ENCODE peak calls at places on chromosomes 1 and 21, in six cellular contexts. Z is H9; O is stomach; Y is effector memory CD4-positive, alpha-beta T cell; K is ovary; U is DND-41. H is an unnamed sample. For H3K9me3 and H3K4me1, the result is how much of the 10 kb centered on the place peaks cover.

GRCh38 chr21:28439852-28440251 is 552.8 kb downstream of the LTN1 start:
- DNase-seq in Z (no peak), O (no peak), Y (no peak), K (no peak), U (no peak), H (no peak)

GRCh38 chr1:240663160-240663879 is 51.4 kb upstream of the GREM2 start:
- DNase-seq in Z (no peak), O (no peak), Y (no peak), K (no peak), U (no peak), H (no peak)

GRCh38 chr1:19483261-19483660 is 2.1 kb downstream of the CAPZB start:
- DNase-seq in Z (no peak), O (no peak), Y (no peak), K (no peak), U (no peak), H (peak)

GRCh38 chr1:196160066-196160795 is 448.0 kb downstream of the KCNT2 start:
- DNase-seq in Z (no peak), O (no peak), Y (no peak), K (no peak), U (no peak), H (no peak)

GRCh38 chr1:27575861-27576331 is 28.0 kb downstream of the AHDC1 start:
- DNase-seq in Z (peak), O (peak), Y (no peak), K (peak), U (no peak), H (no peak)

GRCh38 chr1:109482796-109483638 is 688 bp upstream of the ATXN7L2 start:
- DNase-seq in Z (no peak), O (no peak), Y (peak), K (peak), U (no peak), H (no peak)

GRCh38 chr1:115430717-115431116 is 92.7 kb upstream of the NGF start:
- DNase-seq in Z (no peak), O (no peak), Y (no peak), K (no peak), U (no peak), H (no peak)

GRCh38 chr1:204354579-204354978 is 5.2 kb downstream of the PLEKHA6 start:
- DNase-seq in Z (no peak), O (no peak), Y (no peak), K (no peak), U (no peak), H (no peak)

GRCh38 chr21:38505654-38506523 is 7.6 kb upstream of the ERG start:
- DNase-seq in Z (peak), O (no peak), Y (no peak), K (no peak), U (peak), H (peak)

GRCh38 chr1:209041936-209042335 is 541.6 kb upstream of the CAMK1G start:
- DNase-seq in Z (no peak), O (no peak), Y (no peak), K (no peak), U (no peak), H (no peak)

GRCh38 chr21:28224191-28224755 is 768.4 kb downstream of the LTN1 start:
- DNase-seq in Z (no peak), O (no peak), Y (no peak), K (no peak), U (no peak), H (no peak)

GRCh38 chr1:2558420-2558819 is 2.2 kb downstream of the TNFRSF14 start:
- DNase-seq in Z (no peak), O (no peak), Y (no peak), K (no peak), U (no peak), H (no peak)
- H3K27ac ChIP-seq in Z (no peak), O (no peak), Y (peak), K (no peak), U (no peak), H (peak)

DNA sequence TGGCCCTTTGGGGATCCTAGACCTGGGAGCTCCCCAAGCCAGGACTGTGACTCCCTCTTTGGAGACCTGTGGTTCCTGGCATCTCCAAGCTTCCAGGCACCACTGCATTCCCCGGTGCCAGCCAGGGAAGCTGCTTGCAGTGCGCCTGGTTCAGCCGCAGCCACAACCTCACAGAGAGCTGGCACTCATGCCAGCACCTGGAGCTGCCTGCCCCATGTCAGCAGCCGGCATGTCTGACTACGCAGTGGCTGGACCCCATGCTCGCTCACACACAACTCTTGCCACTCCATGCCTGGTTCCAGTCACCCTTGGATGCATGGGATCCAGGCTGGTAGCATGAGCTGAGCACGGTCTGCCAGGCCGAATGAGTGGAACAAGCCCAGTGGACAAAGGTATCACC is 426.6 kb downstream of the LRRIQ3 start:
- DNase-seq in Z (no peak), O (no peak), Y (no peak), K (no peak), U (no peak), H (no peak)
- H3K9me3 ChIP-seq in Z (under half), O (under half), Y (under half), K (under half), U (under half), H (under half)

GRCh38 chr1:197917813-197918646 is 858 bp downstream of the LHX9 start:
- DNase-seq in Z (no peak), O (no peak), Y (no peak), K (peak), U (no peak), H (no peak)
- H3K4me1 ChIP-seq in Z (under half), O (half or more), Y (half or more), K (under half), U (under half), H (half or more)

DNA sequence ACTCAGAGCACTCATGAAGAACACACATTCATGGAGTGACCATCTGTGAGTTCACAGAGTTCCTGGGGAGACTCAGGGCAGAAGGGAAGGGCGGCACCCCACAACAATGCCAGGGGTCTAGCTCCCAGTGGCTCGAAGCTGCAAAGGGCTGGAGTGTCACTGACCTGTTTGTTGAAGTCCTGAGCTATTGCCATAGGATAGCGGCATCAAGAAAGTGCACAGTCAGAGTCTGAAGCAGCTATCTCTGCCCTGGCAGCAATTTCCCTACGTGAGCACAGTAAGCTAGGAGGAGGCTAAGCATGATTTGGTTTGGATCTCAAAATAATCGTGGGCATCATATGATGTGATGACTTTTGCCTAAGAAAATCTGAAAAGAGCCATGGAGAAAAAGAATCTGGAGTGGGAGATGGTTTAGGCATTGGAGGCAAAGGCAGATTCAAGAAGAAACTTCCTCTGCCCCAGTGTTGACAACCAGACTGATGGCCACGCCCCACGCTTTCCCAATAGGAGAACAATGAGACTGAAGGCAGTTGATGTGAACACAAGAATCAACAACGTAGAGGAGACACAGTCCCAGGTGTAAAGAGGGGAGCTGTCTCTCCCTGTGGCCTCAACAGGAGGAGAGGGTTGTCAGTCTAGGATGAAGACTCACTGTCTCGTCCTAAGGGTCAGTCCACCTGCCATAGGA is 100.0 kb upstream of the SLC25A33 start:
- DNase-seq in Z (no peak), O (peak), Y (no peak), K (no peak), U (no peak), H (no peak)
- H3K27ac ChIP-seq in Z (no peak), O (peak), Y (no peak), K (no peak), U (no peak), H (no peak)